ENCODE peak calls at places on chromosome 14, in four cellular contexts. U is stimulated activated CD4-positive, alpha-beta T cell treated with anti-CD3 and anti-CD28 coated beads, Interleukin-4, amount 100 ng/mL, for 48 hours; W is AG04450; O is NCI-H2171. Q is an unnamed sample.

GRCh38 chr14:103512701-103513611 is 9.7 kb downstream of the CKB start:
- DNase-seq in U (no peak), W (no peak), O (peak; percentile 98), Q (peak; percentile 97)

GRCh38 chr14:22530101-22530500 is 58.9 kb downstream of the DAD1 start:
- DNase-seq in U (no peak), W (no peak), O (no peak), Q (no peak)

GRCh38 chr14:23186913-23187654 is 3.6 kb upstream of the SLC7A8 start:
- DNase-seq in U (no peak), W (peak; percentile 47), O (peak; percentile 46), Q (peak; percentile 83)

GRCh38 chr14:60905930-60906329 is 74.9 kb downstream of the TRMT5 start:
- DNase-seq in U (no peak), W (no peak), O (no peak), Q (no peak)

GRCh38 chr14:44494125-44494524 is 13.0 kb downstream of the FSCB start:
- DNase-seq in U (no peak), W (no peak), O (no peak), Q (no peak)

GRCh38 chr14:72894623-72895378 is 900 bp upstream of the DPF3 start:
- DNase-seq in U (no peak), W (no peak), O (no peak), Q (no peak)

GRCh38 chr14:74299061-74299545 is 3.6 kb downstream of the ABCD4 start:
- DNase-seq in U (no peak), W (no peak), O (no peak), Q (no peak)

GRCh38 chr14:101064718-101065117 is 161.2 kb upstream of the RTL1 start:
- DNase-seq in U (no peak), W (no peak), O (no peak), Q (no peak)

GRCh38 chr14:99575043-99576023 is 28.7 kb downstream of the CCDC85C start:
- DNase-seq in U (no peak), W (no peak), O (no peak), Q (no peak)

GRCh38 chr14:60981626-60982455 is 796 bp downstream of the SLC38A6 start:
- DNase-seq in U (no peak), W (peak; percentile 70), O (no peak), Q (no peak)